ENCODE peak calls at places on chromosome 9, in six cellular contexts. W, M, H, P, F and C are unnamed samples.

GRCh38 chr9:70298245-70298771 is 39.5 kb downstream of the SMC5 start:
- DNase-seq in P (no peak), W (no peak), F (no peak), H (no peak), M (no peak), C (no peak)

GRCh38 chr9:135835131-135835530 is 72.2 kb downstream of the CAMSAP1 start:
- DNase-seq in F (no peak), M (no peak), W (no peak), H (no peak), P (no peak), C (no peak)

GRCh38 chr9:134591573-134591981 is 50.0 kb upstream of the COL5A1 start:
- DNase-seq in H (no peak), F (peak), W (no peak), M (no peak), P (no peak), C (no peak)

GRCh38 chr9:122133263-122133983 is 26.2 kb downstream of the NDUFA8 start:
- DNase-seq in M (no peak), P (no peak), F (peak), H (no peak), W (no peak), C (no peak)

GRCh38 chr9:6614489-6614888 is 31.0 kb downstream of the GLDC start:
- DNase-seq in H (no peak), P (no peak), F (no peak), W (no peak), M (no peak), C (no peak)

GRCh38 chr9:98541684-98542230 is 167.0 kb downstream of the GABBR2 start:
- DNase-seq in P (no peak), M (no peak), W (no peak), F (no peak), H (no peak), C (no peak)

GRCh38 chr9:124350485-124351263 is 64.6 kb downstream of the PSMB7 start:
- DNase-seq in P (peak), F (peak), H (no peak), M (no peak), W (no peak), C (no peak)

GRCh38 chr9:69637801-69638200 is 34.4 kb downstream of the APBA1 start:
- DNase-seq in H (no peak), W (no peak), P (no peak), M (no peak), F (no peak), C (peak)

GRCh38 chr9:112550531-112550930 is 63.9 kb downstream of the KIAA1958 start:
- DNase-seq in W (no peak), M (no peak), H (no peak), F (no peak), P (no peak), C (no peak)

GRCh38 chr9:75064307-75065025 is 23.5 kb downstream of the NMRK1 start:
- DNase-seq in F (no peak), W (no peak), P (no peak), H (no peak), M (no peak), C (no peak)

GRCh38 chr9:136178061-136178772 is 26.7 kb downstream of the LHX3 start:
- DNase-seq in P (no peak), W (no peak), M (no peak), H (no peak), F (no peak), C (no peak)

GRCh38 chr9:107286057-107286456 is 3.0 kb downstream of the RAD23B start:
- DNase-seq in W (no peak), M (no peak), H (no peak), F (no peak), P (no peak), C (no peak)

GRCh38 chr9:81002242-81002641 is 687.1 kb downstream of the TLE1 start:
- DNase-seq in W (no peak), H (no peak), M (no peak), F (no peak), P (no peak), C (no peak)

GRCh38 chr9:101567725-101567993 is 27.1 kb downstream of the PPP3R2 start:
- DNase-seq in M (no peak), F (no peak), H (no peak), W (no peak), P (no peak), C (no peak)

GRCh38 chr9:134375430-134376385 is 49.5 kb downstream of the RXRA start:
- DNase-seq in M (no peak), W (no peak), F (peak), H (no peak), P (peak), C (no peak)

GRCh38 chr9:107944387-107944786 is 454.8 kb upstream of the KLF4 start:
- DNase-seq in F (no peak), W (no peak), H (no peak), M (no peak), P (no peak), C (no peak)

DNA sequence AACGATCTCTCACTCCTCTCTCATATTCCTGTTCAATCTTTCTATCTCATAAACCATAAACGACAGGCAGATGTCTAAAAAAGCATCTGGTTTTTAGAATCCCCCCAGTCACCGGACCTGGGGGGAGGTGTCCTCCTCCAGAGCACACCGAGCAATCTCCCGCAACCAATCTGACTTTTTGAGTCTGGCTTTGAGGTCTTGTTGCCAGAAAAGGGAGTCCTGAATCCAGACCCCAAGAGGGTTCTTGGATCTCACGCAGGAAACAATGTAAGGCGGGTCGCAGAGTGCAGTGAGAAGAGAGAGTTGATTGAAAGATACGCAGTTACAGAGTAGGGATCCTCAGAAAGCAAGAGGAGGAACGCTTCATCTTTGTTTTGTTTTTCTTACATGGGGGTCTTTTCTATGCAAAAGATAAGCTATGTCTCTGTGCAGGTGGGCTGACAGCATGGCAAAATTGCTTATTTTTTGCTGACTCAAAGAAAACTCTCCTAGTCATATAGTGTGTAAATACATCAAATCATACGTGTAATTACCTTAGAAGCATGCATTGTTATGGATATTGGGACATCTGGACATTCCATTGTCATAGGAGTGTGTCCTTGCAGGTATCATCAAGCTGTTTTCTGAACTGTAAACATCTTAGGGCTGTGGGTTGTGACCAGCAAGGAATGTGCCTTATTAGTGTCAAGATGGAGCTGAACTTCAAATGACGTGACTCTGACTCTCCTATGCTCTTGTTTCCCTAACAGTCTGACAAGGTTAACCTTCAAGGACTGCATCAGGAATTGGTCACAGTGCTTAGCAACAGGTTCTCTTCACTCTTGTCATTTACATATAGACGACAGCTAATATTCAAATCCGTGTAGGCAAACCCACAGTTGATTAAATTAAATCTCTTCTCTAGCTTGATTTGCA is 159.3 kb upstream of the DAPK1 start:
- DNase-seq in H (no peak), P (no peak), W (no peak), M (no peak), F (no peak), C (no peak)
- TF ChIP-seq POLR2A in H (no peak), P (no peak), W (no peak), M (no peak), F (no peak), C (no peak)

GRCh38 chr9:127224178-127224882 is 40.2 kb upstream of the GARNL3 start:
- DNase-seq in F (peak), W (peak), M (peak), P (peak), H (peak), C (peak)
- TF ChIP-seq POLR2A in F (no peak), W (peak), M (no peak), P (peak), H (peak), C (no peak)

DNA sequence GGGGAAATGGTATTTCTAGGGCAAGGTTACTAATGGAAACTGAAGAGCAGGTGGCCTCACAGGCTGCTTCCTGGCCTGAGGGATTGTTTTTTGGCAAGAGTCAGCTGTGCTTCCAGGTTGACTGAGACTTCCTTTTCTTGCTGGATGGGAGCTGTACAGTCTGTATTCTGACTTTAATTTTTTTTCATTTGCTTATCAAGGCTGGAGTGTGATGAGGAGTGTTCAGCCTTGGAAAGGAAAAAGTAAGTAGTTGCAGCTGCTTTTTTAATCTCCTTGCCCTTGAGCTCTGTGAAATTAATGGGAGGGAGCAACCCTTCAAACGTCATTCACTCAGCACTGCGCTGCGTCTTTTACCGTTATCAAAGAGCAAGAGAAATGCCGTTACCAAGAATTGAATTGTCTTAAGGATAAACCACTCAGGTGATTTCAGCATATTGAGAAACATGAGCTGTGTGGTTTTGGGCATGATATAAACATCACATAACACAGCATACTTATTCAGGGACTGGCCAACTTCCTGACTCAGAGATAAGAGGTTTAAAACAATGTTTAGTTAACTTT is 47.6 kb downstream of the AQP7 start:
- DNase-seq in W (no peak), P (no peak), H (no peak), F (no peak), M (no peak), C (no peak)
- TF ChIP-seq POLR2A in W (no peak), P (no peak), H (no peak), F (no peak), M (no peak), C (no peak)

DNA sequence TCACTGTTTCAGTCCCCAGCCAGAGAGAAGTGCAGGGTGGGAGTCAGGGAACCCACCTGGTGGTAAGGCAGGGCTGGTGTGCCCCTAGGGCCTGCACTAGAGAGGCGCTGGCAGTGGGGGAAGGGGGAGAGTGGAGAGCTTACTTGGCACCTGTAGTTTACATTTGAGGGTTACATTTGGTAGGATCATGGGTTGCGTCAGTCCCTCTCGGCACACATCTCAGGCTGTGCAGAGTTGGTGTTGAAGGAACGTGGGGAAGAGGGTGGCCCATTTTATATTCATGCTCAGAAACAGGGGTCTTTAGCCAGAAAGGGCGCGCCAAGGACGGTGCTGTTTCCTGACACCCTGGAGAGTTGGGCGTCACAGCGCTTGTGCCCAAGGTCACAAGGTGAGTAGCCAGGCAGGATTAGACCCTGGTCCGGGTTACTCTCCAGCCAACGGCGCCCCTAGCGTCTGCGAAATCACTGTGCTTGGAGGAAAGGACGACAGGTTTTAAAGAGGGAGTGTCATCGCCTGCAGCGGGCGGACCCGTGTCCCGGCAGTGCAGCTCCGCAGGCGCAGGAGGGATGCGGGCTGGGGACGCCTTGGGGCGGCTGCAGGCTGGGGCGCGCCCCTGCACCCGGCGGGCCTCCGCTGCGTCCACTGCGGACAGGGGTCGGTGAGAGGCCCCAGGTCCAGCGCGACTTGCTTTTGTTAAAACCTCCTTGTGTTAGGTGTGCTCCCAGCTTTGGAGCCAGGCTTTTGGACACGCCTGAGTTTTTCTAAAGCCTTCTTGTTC is 272.6 kb downstream of the FANCC start:
- DNase-seq in H (peak), W (no peak), P (no peak), M (peak), F (peak), C (no peak)
- TF ChIP-seq POLR2A in H (no peak), W (no peak), P (no peak), M (no peak), F (no peak), C (no peak)

GRCh38 chr9:72363908-72364678 is 915 bp downstream of the ZFAND5 start:
- DNase-seq in W (peak), H (peak), M (peak), P (peak), F (peak), C (peak)
- TF ChIP-seq POLR2A in W (no peak), H (peak), M (no peak), P (no peak), F (no peak), C (no peak)

GRCh38 chr9:23606107-23606506 is 219.9 kb downstream of the ELAVL2 start:
- DNase-seq in W (no peak), H (no peak), P (no peak), F (no peak), M (no peak), C (no peak)
- TF ChIP-seq POLR2A in W (no peak), H (no peak), P (no peak), F (no peak), M (no peak), C (no peak)

GRCh38 chr9:2271426-2271825 is 256.3 kb downstream of the SMARCA2 start:
- DNase-seq in W (no peak), F (no peak), M (no peak), P (peak), H (peak), C (peak)
- TF ChIP-seq POLR2A in W (no peak), F (no peak), M (no peak), P (no peak), H (no peak), C (no peak)